ENCODE peak calls at places on chromosome X, in five cellular contexts. One of them, this sample, is unnamed.

GRCh38 chrX:46572295-46572936 is 1.1 kb upstream of the CHST7 start:
- DNase-seq in AG09319: no peak
- DNase-seq in fibroblast of lung: no peak
- DNase-seq in RCC 7860: no peak
- DNase-seq in KBM-7: peak; percentile 44
- DNase-seq in this sample: no peak

GRCh38 chrX:69062493-69062892 is 102.8 kb downstream of the PJA1 start:
- DNase-seq in AG09319: no peak
- DNase-seq in fibroblast of lung: no peak
- DNase-seq in RCC 7860: no peak
- DNase-seq in KBM-7: no peak
- DNase-seq in this sample: no peak

GRCh38 chrX:26581086-26581485 is 365.1 kb downstream of the MAGEB5 start:
- DNase-seq in AG09319: no peak
- DNase-seq in fibroblast of lung: peak; percentile 14
- DNase-seq in RCC 7860: no peak
- DNase-seq in KBM-7: no peak
- DNase-seq in this sample: no peak

GRCh38 chrX:22164770-22165388 is 107.8 kb upstream of the CBLL2 start:
- DNase-seq in AG09319: no peak
- DNase-seq in fibroblast of lung: peak; percentile 53
- DNase-seq in RCC 7860: peak; percentile 74
- DNase-seq in KBM-7: no peak
- DNase-seq in this sample: no peak

GRCh38 chrX:50067435-50068292 is 133.1 kb downstream of the AKAP4 start:
- DNase-seq in AG09319: no peak
- DNase-seq in fibroblast of lung: peak; percentile 40
- DNase-seq in RCC 7860: no peak
- DNase-seq in KBM-7: no peak
- DNase-seq in this sample: no peak

GRCh38 chrX:71252221-71252620 is 1.7 kb downstream of the ZMYM3 start:
- DNase-seq in AG09319: no peak
- DNase-seq in fibroblast of lung: no peak
- DNase-seq in RCC 7860: no peak
- DNase-seq in KBM-7: no peak
- DNase-seq in this sample: no peak

GRCh38 chrX:117788339-117788738 is 328.3 kb downstream of the KLHL13 start:
- DNase-seq in AG09319: no peak
- DNase-seq in fibroblast of lung: no peak
- DNase-seq in RCC 7860: no peak
- DNase-seq in KBM-7: no peak
- DNase-seq in this sample: no peak

GRCh38 chrX:119495734-119496520 is 27.7 kb downstream of the SLC25A5 start:
- DNase-seq in AG09319: no peak
- DNase-seq in fibroblast of lung: no peak
- DNase-seq in RCC 7860: no peak
- DNase-seq in KBM-7: no peak
- DNase-seq in this sample: no peak

GRCh38 chrX:21982311-21982710 is 41.8 kb downstream of the SMS start:
- DNase-seq in AG09319: no peak
- DNase-seq in fibroblast of lung: no peak
- DNase-seq in RCC 7860: no peak
- DNase-seq in KBM-7: no peak
- DNase-seq in this sample: no peak

GRCh38 chrX:8783100-8784098 is 17.8 kb downstream of the FAM9A start:
- DNase-seq in AG09319: no peak
- DNase-seq in fibroblast of lung: no peak
- DNase-seq in RCC 7860: no peak
- DNase-seq in KBM-7: peak; percentile 38
- DNase-seq in this sample: no peak

GRCh38 chrX:134480061-134480460 is 20.1 kb downstream of the HPRT1 start:
- DNase-seq in AG09319: no peak
- DNase-seq in fibroblast of lung: peak; percentile 68
- DNase-seq in RCC 7860: no peak
- DNase-seq in KBM-7: no peak
- DNase-seq in this sample: no peak